ENCODE peak calls at places on chromosomes 4 and X, in six cellular contexts. M is NB4, J is GM12878, P is endothelial cell of umbilical vein, N is K562, K is HepG2. W is an unnamed sample.

GRCh38 chr4:82898322-82899243 is 2.0 kb upstream of the THAP9 start:
- DNase-seq in M (peak), J (no peak), P (peak), N (no peak), K (no peak), W (peak)

GRCh38 chr4:25953740-25954139 is 39.7 kb downstream of the SMIM20 start:
- DNase-seq in M (no peak), J (no peak), P (no peak), N (no peak), K (peak), W (peak)

GRCh38 chr4:16226816-16227461 is 668 bp upstream of the TAPT1 start:
- DNase-seq in M (peak), J (no peak), P (peak), N (peak), K (peak), W (no peak)

GRCh38 chrX:100864967-100865366 is 9.2 kb downstream of the NOX1 start:
- DNase-seq in M (no peak), J (no peak), P (peak), N (no peak), K (no peak), W (no peak)

GRCh38 chrX:56812515-56813105 is 83.6 kb downstream of the NBDY start:
- DNase-seq in M (no peak), J (peak), P (peak), N (no peak), K (no peak), W (no peak)

GRCh38 chr4:48681856-48682255 is 98.2 kb downstream of the FRYL start:
- DNase-seq in M (no peak), J (peak), P (peak), N (no peak), K (peak), W (peak)

GRCh38 chr4:163755013-163755412 is 260.5 kb downstream of the TMA16 start:
- DNase-seq in M (peak), J (peak), P (no peak), N (no peak), K (no peak), W (no peak)

GRCh38 chrX:139816204-139816603 is 108.2 kb upstream of the MCF2 start:
- DNase-seq in M (no peak), J (no peak), P (peak), N (no peak), K (no peak), W (no peak)

GRCh38 chrX:44997888-44998287 is 124.9 kb downstream of the KDM6A start:
- DNase-seq in M (no peak), J (peak), P (no peak), N (no peak), K (no peak), W (no peak)

GRCh38 chr4:3308691-3309090 is 15.9 kb downstream of the RGS12 start:
- DNase-seq in M (no peak), J (no peak), P (no peak), N (no peak), K (no peak), W (no peak)

GRCh38 chr4:7597281-7597680 is 162.6 kb upstream of the PSAPL1 start:
- DNase-seq in M (no peak), J (no peak), P (no peak), N (no peak), K (no peak), W (no peak)

GRCh38 chr4:169092889-169093522 is 83.0 kb upstream of the CBR4 start:
- DNase-seq in M (no peak), J (no peak), P (no peak), N (no peak), K (no peak), W (no peak)

GRCh38 chrX:136159615-136160025 is 12.3 kb downstream of the FHL1 start:
- DNase-seq in M (peak), J (no peak), P (no peak), N (no peak), K (no peak), W (no peak)

GRCh38 chr4:187289371-187289770 is 565.7 kb upstream of the FAT1 start:
- DNase-seq in M (no peak), J (no peak), P (no peak), N (no peak), K (no peak), W (no peak)

GRCh38 chrX:134930501-134930900 is 60.3 kb upstream of the SMIM10 start:
- DNase-seq in M (no peak), J (no peak), P (no peak), N (no peak), K (no peak), W (no peak)

GRCh38 chrX:64842492-64842891 is 133.8 kb downstream of the ZC4H2 start:
- DNase-seq in M (no peak), J (no peak), P (no peak), N (no peak), K (no peak), W (no peak)

GRCh38 chr4:183324619-183325018 is 2.4 kb upstream of the CLDN24 start:
- DNase-seq in M (no peak), J (no peak), P (no peak), N (no peak), K (no peak), W (no peak)

GRCh38 chr4:100738388-100739165 is 220.8 kb upstream of the EMCN start:
- DNase-seq in M (peak), J (no peak), P (peak), N (no peak), K (no peak), W (peak)

GRCh38 chr4:25813705-25814104 is 49.1 kb downstream of the SEL1L3 start:
- DNase-seq in M (no peak), J (no peak), P (peak), N (no peak), K (peak), W (peak)

GRCh38 chr4:113499696-113500095 is 261.8 kb downstream of the CAMK2D start:
- DNase-seq in M (no peak), J (no peak), P (no peak), N (no peak), K (peak), W (no peak)

GRCh38 chr4:84719115-84719514 is 136.2 kb downstream of the CDS1 start:
- DNase-seq in M (no peak), J (no peak), P (no peak), N (no peak), K (no peak), W (no peak)

GRCh38 chrX:68894513-68895338 is 65.9 kb downstream of the EFNB1 start:
- DNase-seq in M (peak), J (no peak), P (peak), N (no peak), K (no peak), W (no peak)

GRCh38 chr4:184295206-184295605 is 77.5 kb upstream of the ENPP6 start:
- DNase-seq in M (no peak), J (no peak), P (no peak), N (no peak), K (no peak), W (no peak)

GRCh38 chr4:175246941-175247340 is 328.8 kb downstream of the ADAM29 start:
- DNase-seq in M (no peak), J (no peak), P (no peak), N (no peak), K (no peak), W (no peak)

GRCh38 chr4:119748853-119749252 is 120.2 kb upstream of the PDE5A start:
- DNase-seq in M (no peak), J (no peak), P (no peak), N (no peak), K (no peak), W (no peak)

GRCh38 chrX:115229337-115229991 is 4.4 kb downstream of the LRCH2 start:
- DNase-seq in M (no peak), J (no peak), P (peak), N (no peak), K (no peak), W (no peak)

GRCh38 chr4:147732516-147733193 is 767 bp downstream of the ARHGAP10 start:
- DNase-seq in M (no peak), J (no peak), P (peak), N (peak), K (no peak), W (peak)

GRCh38 chr4:56272003-56272402 is 115.3 kb downstream of the AASDH start:
- DNase-seq in M (no peak), J (no peak), P (no peak), N (no peak), K (no peak), W (no peak)

GRCh38 chr4:173990126-173990878 is 293.2 kb downstream of the FBXO8 start:
- DNase-seq in M (peak), J (no peak), P (peak), N (no peak), K (peak), W (peak)

GRCh38 chr4:128298852-128299251 is 11.2 kb upstream of the PGRMC2 start:
- DNase-seq in M (no peak), J (no peak), P (no peak), N (no peak), K (no peak), W (no peak)

GRCh38 chr4:123415977-123416376 is 19.4 kb downstream of the SPRY1 start:
- DNase-seq in M (peak), J (no peak), P (peak), N (no peak), K (peak), W (no peak)

GRCh38 chrX:139864613-139865012 is 68.2 kb downstream of the ATP11C start:
- DNase-seq in M (no peak), J (no peak), P (no peak), N (no peak), K (no peak), W (no peak)

GRCh38 chrX:155899366-155899765 is 18.2 kb downstream of the VAMP7 start:
- DNase-seq in M (no peak), J (no peak), P (no peak), N (no peak), K (no peak), W (no peak)

GRCh38 chrX:10010686-10011085 is 43.5 kb downstream of the CLDN34 start:
- DNase-seq in M (no peak), J (no peak), P (peak), N (no peak), K (peak), W (no peak)

GRCh38 chr4:38364383-38364963 is 299.5 kb upstream of the KLF3 start:
- DNase-seq in M (no peak), J (no peak), P (no peak), N (no peak), K (no peak), W (no peak)

GRCh38 chr4:87659247-87659931 is 9.3 kb downstream of the DMP1 start:
- DNase-seq in M (no peak), J (no peak), P (peak), N (no peak), K (no peak), W (peak)

GRCh38 chr4:85842540-85842939 is 367.6 kb downstream of the ARHGAP24 start:
- DNase-seq in M (peak), J (no peak), P (peak), N (no peak), K (no peak), W (no peak)

GRCh38 chrX:151386838-151387459 is 10.1 kb upstream of the VMA21 start:
- DNase-seq in M (no peak), J (no peak), P (no peak), N (no peak), K (no peak), W (no peak)

GRCh38 chr4:110682311-110682710 is 59.4 kb upstream of the PITX2 start:
- DNase-seq in M (no peak), J (no peak), P (no peak), N (no peak), K (no peak), W (no peak)

DNA sequence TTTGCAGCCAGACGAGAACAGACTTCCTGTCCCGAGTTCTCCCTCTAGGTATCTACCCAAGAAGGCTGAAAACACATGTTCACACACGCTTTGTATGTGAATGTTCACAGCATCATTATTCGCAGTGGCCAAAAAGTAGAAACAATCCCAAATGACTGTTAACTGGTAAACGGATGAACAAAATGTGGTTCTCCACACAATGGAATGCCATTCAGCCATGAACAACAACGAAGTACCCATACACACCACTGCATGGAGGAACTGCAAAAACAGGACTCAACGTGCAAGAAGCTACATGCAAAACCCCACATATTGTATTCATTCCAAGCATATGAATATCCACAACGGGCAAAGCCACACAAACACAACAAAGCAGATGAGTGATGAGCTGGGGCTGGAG is 45.0 kb downstream of the PDHA1 start:
- DNase-seq in M (no peak), J (no peak), P (no peak), N (no peak), K (no peak), W (no peak)
- TF ChIP-seq MYC in M (no peak), J (no peak), P (no peak), N (no peak), K (no peak), W (no peak)

GRCh38 chr4:105896461-105896939 is 1.2 kb downstream of the NPNT start:
- DNase-seq in M (no peak), J (no peak), P (no peak), N (no peak), K (no peak), W (no peak)

GRCh38 chr4:105894570-105895323 is 524 bp upstream of the NPNT start:
- DNase-seq in M (no peak), J (no peak), P (no peak), N (no peak), K (no peak), W (no peak)

GRCh38 chr4:105896984-105897760 is 1.9 kb downstream of the NPNT start:
- DNase-seq in M (no peak), J (no peak), P (no peak), N (no peak), K (no peak), W (no peak)

GRCh38 chr4:105895324-105895608 is at the start of gene NPNT:
- DNase-seq in M (no peak), J (no peak), P (no peak), N (no peak), K (no peak), W (no peak)

GRCh38 chr4:105895609-105896460 is 564 bp downstream of the NPNT start:
- DNase-seq in M (no peak), J (no peak), P (no peak), N (no peak), K (no peak), W (no peak)
- TF ChIP-seq MYC in M (no peak), J (no peak), P (no peak), N (no peak), K (no peak), W (no peak)

GRCh38 chr4:8747467-8747841 is 124.2 kb downstream of the HMX1 start:
- DNase-seq in M (no peak), J (no peak), P (no peak), N (no peak), K (no peak), W (no peak)

GRCh38 chr4:8744083-8744805 is 127.4 kb downstream of the HMX1 start:
- DNase-seq in M (no peak), J (no peak), P (no peak), N (peak), K (no peak), W (no peak)

GRCh38 chr4:8746523-8747466 is 124.8 kb downstream of the HMX1 start:
- DNase-seq in M (no peak), J (no peak), P (no peak), N (no peak), K (no peak), W (no peak)

GRCh38 chr4:8745036-8745827 is 126.4 kb downstream of the HMX1 start:
- DNase-seq in M (no peak), J (no peak), P (no peak), N (no peak), K (no peak), W (no peak)

GRCh38 chr4:8745828-8746225 is 125.8 kb downstream of the HMX1 start:
- DNase-seq in M (no peak), J (no peak), P (no peak), N (no peak), K (no peak), W (no peak)
- TF ChIP-seq MYC in M (no peak), J (no peak), P (no peak), N (no peak), K (no peak), W (no peak)

DNA sequence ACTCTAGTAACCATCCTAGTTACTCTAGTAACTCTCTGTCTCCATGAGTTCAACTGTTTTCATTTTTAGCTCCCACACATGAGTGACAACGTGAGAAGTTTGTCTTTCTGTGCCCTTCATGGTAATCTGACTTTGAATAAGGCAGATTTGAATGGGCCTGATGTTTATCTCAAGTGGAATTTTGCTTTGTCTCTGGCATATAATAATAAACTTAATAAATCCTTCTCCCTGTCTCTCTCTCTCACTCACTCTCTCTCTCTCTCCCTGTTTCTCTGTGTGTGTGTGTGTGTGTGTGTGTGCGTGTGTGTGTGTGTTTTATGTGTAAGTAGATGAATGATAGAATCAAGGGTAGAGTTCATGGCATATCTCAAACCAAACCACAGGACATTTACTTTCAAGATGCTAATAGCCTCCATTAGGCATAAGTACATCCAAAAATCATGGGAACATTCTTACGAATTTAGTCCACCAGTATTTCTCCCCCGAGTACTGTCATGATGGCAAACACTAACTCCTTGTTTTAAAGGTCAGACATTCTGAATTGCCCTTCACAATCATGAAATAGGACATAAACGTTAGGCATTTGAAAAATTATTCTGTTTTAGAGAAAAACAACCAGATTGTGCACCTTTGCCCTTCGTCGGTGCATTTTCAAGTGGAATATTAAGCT is 193.1 kb downstream of the SPATA18 start:
- DNase-seq in M (no peak), J (no peak), P (no peak), N (no peak), K (no peak), W (no peak)
- TF ChIP-seq MYC in M (no peak), J (no peak), P (no peak), N (no peak), K (no peak), W (no peak)

GRCh38 chrX:24423960-24424359 is 41.1 kb upstream of the PDK3 start:
- DNase-seq in M (no peak), J (no peak), P (no peak), N (no peak), K (peak), W (peak)
- TF ChIP-seq MYC in M (no peak), J (no peak), P (no peak), N (no peak), K (no peak), W (no peak)

GRCh38 chrX:13968198-13968597 is 61.5 kb downstream of the GEMIN8 start:
- DNase-seq in M (peak), J (no peak), P (no peak), N (no peak), K (no peak), W (no peak)

GRCh38 chrX:13967636-13968035 is 62.1 kb downstream of the GEMIN8 start:
- DNase-seq in M (no peak), J (no peak), P (no peak), N (no peak), K (no peak), W (no peak)

GRCh38 chrX:13966071-13966850 is 63.4 kb downstream of the GEMIN8 start:
- DNase-seq in M (no peak), J (no peak), P (no peak), N (no peak), K (no peak), W (no peak)

GRCh38 chrX:13965531-13965930 is 64.2 kb downstream of the GEMIN8 start:
- DNase-seq in M (no peak), J (no peak), P (no peak), N (no peak), K (no peak), W (no peak)
- TF ChIP-seq MYC in M (no peak), J (no peak), P (no peak), N (no peak), K (no peak), W (no peak)

W was measured in A549.